ENCODE peak calls at places on chromosomes 5 and 9, in eight cellular contexts. M is aorta, T is HL-60, A is lower leg skin, E is Panc1, S is right atrium auricular region, R is neuronal stem cell, X is tibial nerve. Z is an unnamed sample.

GRCh38 chr9:89943309-89943708 is 338.5 kb downstream of the GADD45G start:
- DNase-seq in E (no peak), X (no peak), A (peak), S (peak), M (no peak), R (no peak), T (no peak), Z (no peak)

GRCh38 chr5:55159763-55160492 is at the start of gene GPX8:
- DNase-seq in M (no peak), X (peak), S (no peak), R (peak), E (peak), A (no peak), T (no peak), Z (peak)

GRCh38 chr5:167049043-167049663 is 1242.3 kb upstream of the WWC1 start:
- DNase-seq in X (peak), E (peak), M (no peak), A (no peak), T (peak), S (no peak), R (no peak), Z (peak)

GRCh38 chr5:93736284-93736683 is 5.1 kb downstream of the POU5F2 start:
- DNase-seq in A (no peak), S (no peak), T (no peak), R (no peak), M (no peak), E (no peak), X (no peak), Z (no peak)

GRCh38 chr5:172389578-172390112 is 64.7 kb downstream of the SH3PXD2B start:
- DNase-seq in R (no peak), M (no peak), A (no peak), T (no peak), S (no peak), E (no peak), X (no peak), Z (no peak)

GRCh38 chr9:81847181-81847915 is 80.9 kb upstream of the SPATA31D4 start:
- DNase-seq in R (no peak), E (no peak), A (no peak), X (no peak), M (no peak), S (no peak), T (no peak), Z (no peak)

GRCh38 chr9:111348821-111349271 is 18.8 kb upstream of the OR2K2 start:
- DNase-seq in S (no peak), M (no peak), E (no peak), R (no peak), X (no peak), A (no peak), T (no peak), Z (peak)

GRCh38 chr9:129783516-129784361 is 19.2 kb upstream of the TOR1B start:
- DNase-seq in E (no peak), R (peak), M (peak), X (peak), S (peak), A (peak), T (no peak), Z (peak)

GRCh38 chr5:56735845-56736641 is 79.3 kb upstream of the MAP3K1 start:
- DNase-seq in X (no peak), E (no peak), A (no peak), T (no peak), M (no peak), S (no peak), R (no peak), Z (no peak)

GRCh38 chr9:113373676-113374392 is 3.0 kb downstream of the HDHD3 start:
- DNase-seq in R (no peak), T (no peak), S (no peak), E (no peak), M (no peak), X (no peak), A (no peak), Z (no peak)

GRCh38 chr9:129776566-129776937 is 23.7 kb upstream of the PTGES start:
- DNase-seq in M (no peak), S (no peak), T (no peak), A (no peak), E (no peak), X (no peak), R (no peak), Z (peak)

GRCh38 chr5:111061618-111062017 is 9.9 kb upstream of the TSLP start:
- DNase-seq in A (no peak), S (no peak), M (no peak), E (no peak), R (no peak), T (no peak), X (no peak), Z (no peak)

GRCh38 chr5:87151547-87151946 is 116.1 kb upstream of the RASA1 start:
- DNase-seq in R (no peak), E (peak), S (no peak), X (no peak), A (no peak), T (peak), M (no peak), Z (peak)

GRCh38 chr5:159883522-159883950 is 32.7 kb upstream of the ADRA1B start:
- DNase-seq in T (no peak), R (no peak), E (no peak), A (no peak), S (no peak), X (no peak), M (no peak), Z (peak)

GRCh38 chr9:79471577-79472543 is 99.9 kb upstream of the TLE4 start:
- DNase-seq in E (no peak), M (peak), S (peak), X (peak), A (peak), R (no peak), T (no peak), Z (peak)

GRCh38 chr5:170327802-170328201 is 30.2 kb upstream of the LCP2 start:
- DNase-seq in E (no peak), X (no peak), R (no peak), A (peak), T (no peak), S (no peak), M (no peak), Z (no peak)

GRCh38 chr5:173451651-173452050 is 123.4 kb upstream of the STC2 start:
- DNase-seq in T (no peak), R (no peak), E (no peak), A (no peak), S (no peak), M (no peak), X (no peak), Z (no peak)

GRCh38 chr9:127854169-127854833 is at the start of gene ENG:
- DNase-seq in R (no peak), M (peak), S (peak), A (peak), T (no peak), E (no peak), X (peak), Z (peak)

GRCh38 chr5:80941496-80941895 is 18.7 kb upstream of the RASGRF2 start:
- DNase-seq in R (no peak), A (no peak), T (no peak), X (no peak), S (no peak), E (no peak), M (no peak), Z (no peak)

GRCh38 chr5:107469485-107469884 is 201.3 kb downstream of the EFNA5 start:
- DNase-seq in M (no peak), S (no peak), A (no peak), T (peak), X (no peak), E (peak), R (no peak), Z (peak)

GRCh38 chr5:154117050-154117449 is 73.5 kb upstream of the GALNT10 start:
- DNase-seq in E (no peak), S (no peak), A (no peak), R (no peak), M (no peak), T (no peak), X (no peak), Z (no peak)

GRCh38 chr9:6384732-6385131 is 28.3 kb upstream of the UHRF2 start:
- DNase-seq in T (no peak), S (no peak), X (no peak), M (no peak), E (no peak), A (no peak), R (no peak), Z (no peak)

GRCh38 chr5:126635585-126635984 is 34.8 kb downstream of the PHAX start:
- DNase-seq in T (no peak), E (no peak), R (no peak), M (no peak), S (no peak), A (no peak), X (no peak), Z (no peak)

GRCh38 chr9:78064075-78064474 is 32.5 kb upstream of the GNAQ start:
- DNase-seq in S (no peak), X (no peak), A (no peak), T (no peak), E (no peak), M (no peak), R (no peak), Z (no peak)

GRCh38 chr5:171523781-171524180 is 104.3 kb downstream of the FGF18 start:
- DNase-seq in T (no peak), S (no peak), X (no peak), R (no peak), E (no peak), M (no peak), A (no peak), Z (no peak)

GRCh38 chr5:16137177-16137576 is 42.4 kb downstream of the MARCHF11 start:
- DNase-seq in X (no peak), E (no peak), R (no peak), S (no peak), T (no peak), M (no peak), A (no peak), Z (no peak)

GRCh38 chr5:52707626-52708025 is 80.1 kb upstream of the ITGA1 start:
- DNase-seq in R (no peak), A (no peak), X (no peak), M (no peak), E (no peak), T (no peak), S (no peak), Z (no peak)

GRCh38 chr5:25441810-25442209 is 797.0 kb upstream of the CDH10 start:
- DNase-seq in E (no peak), R (no peak), S (no peak), M (no peak), X (no peak), T (no peak), A (no peak), Z (no peak)

GRCh38 chr5:10522224-10522611 is 41.7 kb upstream of the ANKRD33B start:
- DNase-seq in X (no peak), M (no peak), R (no peak), S (no peak), A (no peak), E (no peak), T (no peak), Z (no peak)

GRCh38 chr5:76219636-76220035 is 136.5 kb downstream of the SV2C start:
- DNase-seq in E (no peak), R (no peak), S (no peak), M (no peak), A (no peak), T (no peak), X (no peak), Z (no peak)

GRCh38 chr9:34675048-34675714 is 12.7 kb upstream of the CCL27 start:
- DNase-seq in E (no peak), T (peak), R (peak), A (no peak), S (no peak), M (peak), X (peak), Z (peak)

GRCh38 chr9:111023090-111023489 is 15.2 kb downstream of the LPAR1 start:
- DNase-seq in X (no peak), R (no peak), S (no peak), T (no peak), M (no peak), A (no peak), E (no peak), Z (no peak)

GRCh38 chr9:84258371-84258770 is 82.2 kb downstream of the SLC28A3 start:
- DNase-seq in X (no peak), A (no peak), E (no peak), M (no peak), R (no peak), T (no peak), S (no peak), Z (no peak)

GRCh38 chr9:114452219-114453169 is 52.8 kb downstream of the WHRN start:
- DNase-seq in A (peak), T (no peak), S (no peak), X (no peak), R (no peak), E (no peak), M (no peak), Z (no peak)

GRCh38 chr5:66882592-66883227 is 286.5 kb downstream of the MAST4 start:
- DNase-seq in R (no peak), S (no peak), X (no peak), M (no peak), E (no peak), A (no peak), T (no peak), Z (peak)

GRCh38 chr5:179378441-179379271 is 33.4 kb upstream of the ADAMTS2 start:
- DNase-seq in S (no peak), E (no peak), M (peak), R (no peak), T (no peak), A (peak), X (no peak), Z (peak)
- H3K4me3 ChIP-seq in S (no peak), E (no peak), M (no peak), R (no peak), T (no peak), A (no peak), X (no peak), Z (no peak)

GRCh38 chr5:120405923-120406322 is 58.2 kb upstream of the PRR16 start:
- DNase-seq in R (no peak), S (no peak), T (no peak), A (no peak), X (no peak), E (no peak), M (no peak), Z (peak)
- H3K4me3 ChIP-seq in R (no peak), S (no peak), T (no peak), A (no peak), X (no peak), E (no peak), M (no peak), Z (no peak)

DNA sequence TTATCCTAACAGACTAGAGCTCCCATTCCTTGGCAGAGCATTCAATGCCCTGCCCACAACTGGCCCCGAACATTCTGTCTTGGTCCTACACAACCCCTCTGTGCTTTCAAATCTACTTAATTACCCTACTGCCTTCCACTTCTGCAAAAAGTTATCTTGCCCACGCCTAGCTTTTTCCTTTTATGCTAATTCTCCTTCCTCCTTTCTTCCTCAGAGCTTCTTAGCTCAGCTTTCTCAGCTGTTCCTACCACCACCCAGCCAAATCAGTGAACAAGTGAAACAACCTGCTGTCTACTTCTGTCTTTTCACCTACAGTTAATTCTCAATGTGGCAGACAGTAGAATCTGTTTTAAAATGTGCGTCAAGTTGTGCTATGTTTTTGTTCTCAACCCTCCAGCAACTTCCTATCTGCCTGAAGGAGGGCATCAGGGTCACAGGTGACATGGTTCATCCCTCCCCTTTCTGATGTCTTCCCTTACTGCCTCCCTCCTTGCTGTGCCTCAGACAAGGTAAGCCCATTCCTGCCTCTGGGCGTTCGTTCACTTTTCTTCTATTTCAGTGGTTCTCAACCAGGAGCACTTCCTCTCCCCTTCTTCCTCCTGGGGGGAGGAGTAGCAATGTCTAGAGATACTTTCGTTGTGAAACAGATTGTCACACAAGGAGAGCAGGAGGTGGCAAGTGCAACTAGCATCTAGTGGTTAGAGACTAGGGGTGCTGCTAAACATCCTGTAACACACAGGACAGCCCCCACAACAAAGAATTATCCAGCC is 1.3 kb upstream of the REEP5 start:
- DNase-seq in A (no peak), X (no peak), T (peak), E (no peak), R (no peak), S (no peak), M (no peak), Z (no peak)
- H3K4me3 ChIP-seq in A (no peak), X (peak), T (peak), E (no peak), R (no peak), S (no peak), M (peak), Z (no peak)

GRCh38 chr5:161757223-161757622 is 71.7 kb downstream of the GABRA6 start:
- DNase-seq in T (no peak), S (no peak), E (no peak), R (no peak), M (peak), X (no peak), A (no peak), Z (no peak)
- H3K4me3 ChIP-seq in T (no peak), S (no peak), E (no peak), R (peak), M (no peak), X (no peak), A (no peak), Z (no peak)

DNA sequence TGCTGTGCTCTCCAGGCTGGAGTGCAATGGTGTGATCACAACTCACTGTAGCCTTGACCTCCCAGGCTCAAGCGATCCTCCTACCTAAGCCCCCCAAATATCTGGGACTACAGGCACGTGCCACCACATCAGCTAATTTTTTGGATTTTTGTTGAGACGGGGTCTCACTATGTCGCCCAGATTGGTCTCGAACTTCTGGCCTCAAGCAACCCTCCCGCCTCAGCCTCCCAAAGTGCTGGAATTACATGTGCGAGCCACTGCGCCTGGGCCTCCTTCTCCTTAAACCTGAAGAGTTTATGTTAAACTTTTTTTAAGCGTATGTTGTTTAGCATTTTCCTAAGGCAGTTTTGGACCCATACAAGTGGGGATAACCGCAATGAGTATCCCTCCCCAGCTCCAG is 30.8 kb upstream of the SUSD3 start:
- DNase-seq in E (no peak), A (no peak), S (no peak), M (no peak), T (no peak), X (no peak), R (no peak), Z (no peak)
- H3K4me3 ChIP-seq in E (no peak), A (no peak), S (no peak), M (no peak), T (no peak), X (no peak), R (no peak), Z (no peak)

GRCh38 chr5:61160497-61160896 is 1.8 kb downstream of the SMIM15 start:
- DNase-seq in A (no peak), T (no peak), S (no peak), E (no peak), R (no peak), M (no peak), X (no peak), Z (no peak)
- H3K4me3 ChIP-seq in A (no peak), T (peak), S (no peak), E (peak), R (no peak), M (no peak), X (no peak), Z (no peak)

DNA sequence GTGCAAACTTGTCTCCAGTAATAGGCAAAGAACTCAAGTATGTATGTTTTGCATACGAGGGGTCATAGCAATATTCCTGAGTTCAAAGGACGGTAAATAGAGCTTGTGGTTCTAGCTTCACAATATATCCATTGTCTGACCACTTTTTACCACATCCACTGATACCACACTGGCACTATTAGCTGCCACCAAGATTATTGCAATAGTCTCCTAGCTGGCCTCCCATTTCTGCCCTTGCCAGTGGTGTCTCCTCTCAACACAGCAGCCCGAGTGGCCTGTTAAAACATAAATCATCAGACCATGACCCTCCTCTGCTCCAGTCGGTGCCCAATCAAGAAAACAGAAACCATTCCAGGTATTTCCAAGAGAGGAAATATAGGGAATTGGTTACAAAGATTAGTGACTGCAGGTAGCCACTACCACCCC is 17.0 kb downstream of the GRXCR2 start:
- DNase-seq in X (no peak), M (no peak), T (no peak), R (no peak), A (no peak), E (no peak), S (no peak), Z (no peak)
- H3K4me3 ChIP-seq in X (no peak), M (no peak), T (no peak), R (no peak), A (no peak), E (peak), S (no peak), Z (no peak)

DNA sequence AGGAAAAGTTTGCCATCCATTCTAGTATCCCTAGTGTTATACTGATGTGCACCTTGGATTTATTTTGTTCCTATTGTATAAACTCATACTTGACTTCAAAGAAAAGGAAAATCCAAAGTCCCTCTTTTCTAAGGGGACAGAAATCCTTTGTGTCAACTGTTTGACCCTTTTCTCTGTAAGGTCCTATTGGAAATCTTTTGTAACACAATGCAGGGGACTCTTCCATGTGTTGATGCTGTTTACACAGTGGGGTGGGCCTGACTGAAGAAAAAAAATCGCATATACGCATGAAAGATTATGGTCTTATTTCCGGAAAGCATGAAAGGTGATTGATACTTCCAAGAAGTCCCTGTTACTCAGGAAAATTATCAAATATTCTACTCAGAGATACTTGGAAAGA is 1.0 kb upstream of the VCAN start:
- DNase-seq in X (no peak), S (no peak), T (no peak), E (no peak), M (no peak), R (no peak), A (no peak), Z (no peak)
- H3K4me3 ChIP-seq in X (no peak), S (no peak), T (no peak), E (no peak), M (no peak), R (no peak), A (no peak), Z (no peak)

GRCh38 chr5:128199104-128199503 is 115.5 kb downstream of the SLC12A2 start:
- DNase-seq in X (no peak), A (no peak), M (no peak), S (no peak), T (no peak), E (peak), R (no peak), Z (peak)
- H3K4me3 ChIP-seq in X (no peak), A (no peak), M (no peak), S (no peak), T (no peak), E (no peak), R (no peak), Z (no peak)